ENCODE peak calls at places on chromosome 7, in eight cellular contexts. S, V, K, Q, L, F, U and M are unnamed samples.

GRCh38 chr7:17617857-17618651 is 319.6 kb downstream of the AHR start:
- DNase-seq in S (no peak), V (no peak), K (no peak), Q (no peak), L (no peak), F (no peak), U (no peak), M (no peak)

GRCh38 chr7:34277801-34278195 is 372.5 kb downstream of the BMPER start:
- DNase-seq in S (no peak), V (no peak), K (no peak), Q (no peak), L (no peak), F (no peak), U (peak; percentile 5), M (no peak)

GRCh38 chr7:133365892-133366291 is 113.0 kb downstream of the EXOC4 start:
- DNase-seq in S (no peak), V (peak; percentile 62), K (no peak), Q (no peak), L (no peak), F (no peak), U (peak; percentile 61), M (peak; percentile 41)

GRCh38 chr7:129865932-129866214 is 86.9 kb downstream of the UBE2H start:
- DNase-seq in S (no peak), V (no peak), K (no peak), Q (no peak), L (no peak), F (no peak), U (no peak), M (no peak)

GRCh38 chr7:128672927-128673517 is 930 bp downstream of the GARIN1A start:
- DNase-seq in S (no peak), V (peak; percentile 24), K (no peak), Q (peak; percentile 20), L (no peak), F (peak; percentile 70), U (peak; percentile 37), M (no peak)

GRCh38 chr7:43516581-43517342 is 66.1 kb upstream of the STK17A start:
- DNase-seq in S (no peak), V (no peak), K (no peak), Q (no peak), L (no peak), F (no peak), U (peak; percentile 5), M (no peak)

GRCh38 chr7:98922392-98923107 is 44.2 kb downstream of the TRRAP start:
- DNase-seq in S (no peak), V (peak; percentile 76), K (peak; percentile 52), Q (peak; percentile 42), L (no peak), F (no peak), U (peak; percentile 91), M (no peak)

GRCh38 chr7:38748056-38748610 is 117.0 kb upstream of the AMPH start:
- DNase-seq in S (no peak), V (peak; percentile 36), K (no peak), Q (peak; percentile 69), L (no peak), F (peak; percentile 23), U (peak; percentile 37), M (no peak)

GRCh38 chr7:92631830-92632487 is 41.8 kb upstream of the FAM133B start:
- DNase-seq in S (no peak), V (no peak), K (no peak), Q (no peak), L (no peak), F (no peak), U (no peak), M (no peak)

GRCh38 chr7:142482899-142483658 is 225.2 kb upstream of the PRSS58 start:
- DNase-seq in S (no peak), V (peak; percentile 66), K (peak; percentile 54), Q (peak; percentile 80), L (peak; percentile 47), F (peak; percentile 67), U (peak; percentile 66), M (no peak)

GRCh38 chr7:139897422-139898085 is 68.5 kb downstream of the TBXAS1 start:
- DNase-seq in S (no peak), V (no peak), K (no peak), Q (no peak), L (no peak), F (no peak), U (no peak), M (no peak)

GRCh38 chr7:30789334-30789711 is 18.1 kb downstream of the MINDY4 start:
- DNase-seq in S (no peak), V (peak; percentile 89), K (no peak), Q (peak; percentile 80), L (no peak), F (no peak), U (peak; percentile 82), M (no peak)

GRCh38 chr7:104552102-104552501 is 223.7 kb downstream of the LHFPL3 start:
- DNase-seq in S (no peak), V (peak; percentile 4), K (peak; percentile 28), Q (peak; percentile 10), L (no peak), F (peak; percentile 72), U (peak; percentile 13), M (peak; percentile 62)

GRCh38 chr7:140640060-140640611 is 477 bp downstream of the DENND2A start:
- DNase-seq in S (no peak), V (peak; percentile 50), K (peak; percentile 34), Q (peak; percentile 71), L (no peak), F (peak; percentile 76), U (peak; percentile 58), M (peak; percentile 51)

GRCh38 chr7:2523941-2524807 is 4.6 kb downstream of the LFNG start:
- DNase-seq in S (no peak), V (peak; percentile 41), K (peak; percentile 97), Q (peak; percentile 79), L (no peak), F (peak; percentile 98), U (peak; percentile 58), M (peak; percentile 88)

GRCh38 chr7:34075976-34076375 is 170.6 kb downstream of the BMPER start:
- DNase-seq in S (no peak), V (no peak), K (no peak), Q (peak; percentile 23), L (no peak), F (no peak), U (no peak), M (peak; percentile 26)

GRCh38 chr7:151692721-151693120 is 173.0 kb upstream of the RHEB start:
- DNase-seq in S (no peak), V (no peak), K (no peak), Q (no peak), L (no peak), F (no peak), U (no peak), M (no peak)
- H3K4me1 ChIP-seq in S (no peaks in the 10 kb centered on the region), V (peaks cover 17% of the 10 kb centered on the region), K (peaks cover 59% of the 10 kb centered on the region), Q (peaks cover 22% of the 10 kb centered on the region), L (peaks cover 16% of the 10 kb centered on the region), F (peaks cover 16% of the 10 kb centered on the region), U (peaks cover 70% of the 10 kb centered on the region), M (peaks cover 12% of the 10 kb centered on the region)

DNA sequence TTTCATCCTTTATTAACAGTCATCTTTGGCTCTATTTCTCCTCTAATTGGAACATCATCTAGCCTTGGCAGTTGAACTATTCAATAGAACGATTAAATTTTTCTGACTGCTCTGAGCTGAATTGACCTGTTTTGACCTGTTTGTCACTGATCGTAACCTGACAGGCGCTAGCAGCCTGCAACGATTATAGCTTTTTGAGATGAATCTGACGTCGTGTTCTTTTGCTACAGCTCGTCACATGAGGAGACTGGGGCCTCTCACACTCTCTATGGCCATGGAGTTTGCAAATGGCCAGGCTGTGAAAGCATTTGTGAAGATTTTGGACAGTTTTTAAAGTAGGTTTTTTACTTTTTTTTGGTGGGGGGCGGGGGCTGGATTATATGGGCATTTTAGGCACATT is 229.8 kb downstream of the FOXP2 start:
- DNase-seq in S (no peak), V (no peak), K (no peak), Q (no peak), L (no peak), F (no peak), U (no peak), M (no peak)
- H3K4me3 ChIP-seq in S (no peak overlapping the region), V (no peak overlapping the region), K (no peak overlapping the region), Q (no peak overlapping the region), L (no peak overlapping the region), F (no peak overlapping the region), U (no peak overlapping the region), M (no peak overlapping the region)

DNA sequence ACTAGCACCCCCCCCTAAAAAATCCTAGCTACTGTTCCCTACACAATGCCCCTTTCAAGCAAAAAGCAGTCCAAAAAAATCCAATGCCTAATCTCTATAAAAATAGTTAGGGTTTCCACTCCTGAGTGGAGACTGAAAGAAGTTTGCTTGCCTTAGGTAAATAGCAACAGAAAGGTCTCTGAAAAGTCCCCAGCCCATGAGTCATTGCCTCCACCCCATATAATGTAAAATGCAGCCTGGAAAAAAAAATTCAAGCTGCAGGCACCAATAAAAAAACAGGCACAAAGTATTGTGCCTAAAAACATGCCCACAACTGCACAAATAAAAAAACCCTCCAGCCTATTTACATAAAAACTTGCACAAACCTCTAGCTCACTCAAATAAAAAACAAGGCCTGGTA is 47.5 kb downstream of the ZNF680 start:
- DNase-seq in S (no peak), V (no peak), K (no peak), Q (peak; percentile 7), L (no peak), F (no peak), U (peak; percentile 39), M (no peak)
- H3K9me3 ChIP-seq in S (peaks cover 15% of the 10 kb centered on the region), V (peaks cover 8% of the 10 kb centered on the region), K (peaks cover 87% of the 10 kb centered on the region), Q (peaks cover 85% of the 10 kb centered on the region), L (peaks cover 23% of the 10 kb centered on the region), F (peaks cover 41% of the 10 kb centered on the region), U (no peaks in the 10 kb centered on the region), M (no peaks in the 10 kb centered on the region)

GRCh38 chr7:22550514-22551010 is 50.6 kb upstream of the STEAP1B start:
- DNase-seq in S (no peak), V (no peak), K (no peak), Q (no peak), L (no peak), F (no peak), U (no peak), M (no peak)

GRCh38 chr7:22549667-22550513 is 49.9 kb upstream of the STEAP1B start:
- DNase-seq in S (no peak), V (peak; percentile 7), K (no peak), Q (peak; percentile 66), L (no peak), F (peak; percentile 83), U (peak; percentile 25), M (peak; percentile 60)

GRCh38 chr7:22549051-22549450 is 49.1 kb upstream of the STEAP1B start:
- DNase-seq in S (no peak), V (no peak), K (no peak), Q (no peak), L (no peak), F (no peak), U (no peak), M (no peak)

GRCh38 chr7:22546769-22547168 is 46.8 kb upstream of the STEAP1B start:
- DNase-seq in S (no peak), V (no peak), K (no peak), Q (no peak), L (no peak), F (no peak), U (no peak), M (no peak)

DNA sequence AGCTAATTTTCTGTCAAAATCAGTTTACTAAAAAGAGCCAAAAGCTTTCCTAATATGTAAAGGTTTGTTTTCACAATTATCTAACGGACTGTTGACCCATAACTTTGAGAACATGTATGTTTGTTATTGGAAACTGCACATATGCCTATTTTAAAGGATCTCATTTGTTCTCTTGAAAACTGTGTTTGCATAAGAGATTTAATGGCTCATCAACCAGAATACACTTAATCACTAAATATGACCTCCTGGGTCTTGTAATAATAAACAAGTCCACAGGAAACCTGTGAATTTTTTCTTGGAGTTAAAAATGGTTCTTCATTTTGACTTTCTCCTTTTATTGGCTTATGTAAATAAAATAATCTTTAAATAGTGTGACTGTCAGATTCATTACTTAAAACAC is 48.3 kb upstream of the STEAP1B start:
- DNase-seq in S (no peak), V (no peak), K (no peak), Q (no peak), L (no peak), F (no peak), U (no peak), M (no peak)
- H3K4me1 ChIP-seq in S (peaks cover 3% of the 10 kb centered on the region), V (no peaks in the 10 kb centered on the region), K (peaks cover 15% of the 10 kb centered on the region), Q (peaks cover 5% of the 10 kb centered on the region), L (no peaks in the 10 kb centered on the region), F (peaks cover 13% of the 10 kb centered on the region), U (no peaks in the 10 kb centered on the region), M (peaks cover 2% of the 10 kb centered on the region)